ENCODE peak calls at places on chromosomes 13 and 19, in seven cellular contexts. F, Q, B, V, R, S and Z are unnamed samples.

GRCh38 chr19:18294467-18294864 is 13.0 kb upstream of the JUND start:
- DNase-seq in F (no peak), Q (no peak), B (peak; percentile 42), V (no peak), R (peak; percentile 76), S (peak; percentile 42), Z (peak; percentile 92)

GRCh38 chr19:16180611-16181010 is 4.6 kb upstream of the FAM32A start:
- DNase-seq in F (no peak), Q (no peak), B (no peak), V (no peak), R (no peak), S (peak; percentile 80), Z (no peak)

GRCh38 chr19:872266-872951 is 12.9 kb downstream of the CFD start:
- DNase-seq in F (peak; percentile 79), Q (no peak), B (peak; percentile 60), V (peak; percentile 75), R (peak; percentile 95), S (no peak), Z (no peak)

GRCh38 chr13:51541809-51542258 is 42.4 kb upstream of the WDFY2 start:
- DNase-seq in F (no peak), Q (no peak), B (no peak), V (peak; percentile 22), R (no peak), S (no peak), Z (peak; percentile 19)

GRCh38 chr19:4038661-4039096 is 28.0 kb downstream of the ZBTB7A start:
- DNase-seq in F (no peak), Q (no peak), B (no peak), V (no peak), R (no peak), S (no peak), Z (no peak)

GRCh38 chr19:31286491-31286890 is 62.7 kb downstream of the TSHZ3 start:
- DNase-seq in F (no peak), Q (no peak), B (no peak), V (no peak), R (no peak), S (no peak), Z (no peak)

GRCh38 chr13:37492741-37493514 is 105.6 kb downstream of the POSTN start:
- DNase-seq in F (no peak), Q (no peak), B (no peak), V (no peak), R (no peak), S (no peak), Z (no peak)

GRCh38 chr19:47609885-47610545 is 1.1 kb downstream of the BICRA start:
- DNase-seq in F (peak; percentile 70), Q (peak; percentile 71), B (peak; percentile 55), V (peak; percentile 45), R (peak; percentile 71), S (peak; percentile 69), Z (peak; percentile 54)

GRCh38 chr13:110244096-110244830 is 62.7 kb downstream of the COL4A1 start:
- DNase-seq in F (no peak), Q (peak; percentile 60), B (no peak), V (no peak), R (no peak), S (peak; percentile 23), Z (peak; percentile 14)

GRCh38 chr13:46176756-46177155 is 5.2 kb downstream of the LCP1 start:
- DNase-seq in F (peak; percentile 33), Q (no peak), B (no peak), V (no peak), R (peak; percentile 80), S (no peak), Z (no peak)

GRCh38 chr19:4909172-4909896 is at the start of gene UHRF1:
- DNase-seq in F (peak; percentile 93), Q (no peak), B (no peak), V (no peak), R (peak; percentile 86), S (peak; percentile 86), Z (no peak)

GRCh38 chr13:49679244-49679643 is 12.0 kb downstream of the EBPL start:
- DNase-seq in F (peak; percentile 22), Q (no peak), B (no peak), V (no peak), R (peak; percentile 70), S (no peak), Z (no peak)

GRCh38 chr13:58921129-58921528 is 1242.6 kb downstream of the DIAPH3 start:
- DNase-seq in F (no peak), Q (no peak), B (no peak), V (no peak), R (no peak), S (no peak), Z (no peak)

GRCh38 chr19:46393456-46394397 is 19.6 kb downstream of the CCDC8 start:
- DNase-seq in F (no peak), Q (peak; percentile 65), B (no peak), V (no peak), R (no peak), S (no peak), Z (no peak)

GRCh38 chr13:106183410-106184128 is 351.9 kb downstream of the EFNB2 start:
- DNase-seq in F (no peak), Q (no peak), B (no peak), V (no peak), R (no peak), S (no peak), Z (no peak)

GRCh38 chr13:40571338-40571737 is 95.1 kb downstream of the FOXO1 start:
- DNase-seq in F (no peak), Q (no peak), B (no peak), V (no peak), R (no peak), S (no peak), Z (no peak)
- H3K4me1 ChIP-seq in F (no peaks in the 10 kb centered on the region), Q (peaks cover 61% of the 10 kb centered on the region), B (peaks cover 76% of the 10 kb centered on the region), V (peaks cover 91% of the 10 kb centered on the region), R (peaks cover 85% of the 10 kb centered on the region), S (no peaks in the 10 kb centered on the region), Z (peaks cover 32% of the 10 kb centered on the region)

GRCh38 chr19:5956728-5957127 is 21.2 kb downstream of the RANBP3 start:
- DNase-seq in F (no peak), Q (no peak), B (no peak), V (no peak), R (no peak), S (no peak), Z (no peak)
- H3K4me1 ChIP-seq in F (peaks cover 34% of the 10 kb centered on the region), Q (peaks cover 71% of the 10 kb centered on the region), B (peaks cover 60% of the 10 kb centered on the region), V (peaks cover 100% of the 10 kb centered on the region), R (peaks cover 57% of the 10 kb centered on the region), S (peaks cover 37% of the 10 kb centered on the region), Z (peaks cover 99% of the 10 kb centered on the region)

GRCh38 chr19:33040994-33041827 is 23.5 kb downstream of the RHPN2 start:
- DNase-seq in F (no peak), Q (no peak), B (no peak), V (no peak), R (no peak), S (peak; percentile 93), Z (no peak)
- H3K4me1 ChIP-seq in F (peaks cover 20% of the 10 kb centered on the region), Q (no peaks in the 10 kb centered on the region), B (no peaks in the 10 kb centered on the region), V (no peaks in the 10 kb centered on the region), R (no peaks in the 10 kb centered on the region), S (peaks cover 27% of the 10 kb centered on the region), Z (no peaks in the 10 kb centered on the region)

GRCh38 chr13:40613954-40614353 is 52.5 kb downstream of the FOXO1 start:
- DNase-seq in F (no peak), Q (no peak), B (no peak), V (no peak), R (no peak), S (no peak), Z (no peak)
- H3K4me1 ChIP-seq in F (no peaks in the 10 kb centered on the region), Q (peaks cover 57% of the 10 kb centered on the region), B (peaks cover 100% of the 10 kb centered on the region), V (peaks cover 98% of the 10 kb centered on the region), R (peaks cover 63% of the 10 kb centered on the region), S (no peaks in the 10 kb centered on the region), Z (peaks cover 45% of the 10 kb centered on the region)

GRCh38 chr19:35744688-35745327 is 410 bp downstream of the U2AF1L4 start:
- DNase-seq in F (peak; percentile 96), Q (peak; percentile 98), B (peak; percentile 95), V (peak; percentile 95), R (peak; percentile 98), S (peak; percentile 97), Z (peak; percentile 98)
- H3K4me1 ChIP-seq in F (peaks cover 76% of the 10 kb centered on the region), Q (peaks cover 56% of the 10 kb centered on the region), B (peaks cover 47% of the 10 kb centered on the region), V (peaks cover 69% of the 10 kb centered on the region), R (peaks cover 63% of the 10 kb centered on the region), S (peaks cover 21% of the 10 kb centered on the region), Z (peaks cover 30% of the 10 kb centered on the region)

GRCh38 chr13:40777166-40777956 is 6.4 kb upstream of the MRPS31 start:
- DNase-seq in F (peak; percentile 49), Q (no peak), B (no peak), V (no peak), R (peak; percentile 92), S (no peak), Z (peak; percentile 42)
- H3K4me1 ChIP-seq in F (peaks cover 22% of the 10 kb centered on the region), Q (peaks cover 3% of the 10 kb centered on the region), B (no peaks in the 10 kb centered on the region), V (peaks cover 7% of the 10 kb centered on the region), R (peaks cover 31% of the 10 kb centered on the region), S (peaks cover 8% of the 10 kb centered on the region), Z (peaks cover 5% of the 10 kb centered on the region)

GRCh38 chr13:40559915-40560314 is 106.5 kb downstream of the FOXO1 start:
- DNase-seq in F (no peak), Q (no peak), B (no peak), V (no peak), R (no peak), S (no peak), Z (no peak)
- H3K4me1 ChIP-seq in F (no peaks in the 10 kb centered on the region), Q (peaks cover 69% of the 10 kb centered on the region), B (peaks cover 67% of the 10 kb centered on the region), V (peaks cover 93% of the 10 kb centered on the region), R (peaks cover 29% of the 10 kb centered on the region), S (no peaks in the 10 kb centered on the region), Z (peaks cover 41% of the 10 kb centered on the region)

GRCh38 chr19:45170146-45171106 is 7.6 kb downstream of the TRAPPC6A start:
- DNase-seq in F (no peak), Q (no peak), B (no peak), V (no peak), R (no peak), S (no peak), Z (no peak)
- H3K4me1 ChIP-seq in F (peaks cover 5% of the 10 kb centered on the region), Q (no peaks in the 10 kb centered on the region), B (no peaks in the 10 kb centered on the region), V (peaks cover 36% of the 10 kb centered on the region), R (no peaks in the 10 kb centered on the region), S (peaks cover 10% of the 10 kb centered on the region), Z (no peaks in the 10 kb centered on the region)

GRCh38 chr19:40313229-40313983 is 28.3 kb upstream of the AKT2 start:
- DNase-seq in F (no peak), Q (no peak), B (no peak), V (no peak), R (no peak), S (no peak), Z (no peak)
- H3K4me1 ChIP-seq in F (no peaks in the 10 kb centered on the region), Q (peaks cover 7% of the 10 kb centered on the region), B (no peaks in the 10 kb centered on the region), V (peaks cover 13% of the 10 kb centered on the region), R (peaks cover 11% of the 10 kb centered on the region), S (no peaks in the 10 kb centered on the region), Z (no peaks in the 10 kb centered on the region)